ENCODE peak calls at places on chromosomes 12 and 14, in five cellular contexts. One of them, this sample, is unnamed.

GRCh38 chr14:75800792-75801191 is 139.7 kb downstream of the TTLL5 start:
- DNase-seq in AG08396: no peak
- DNase-seq in left ventricle myocardium superior: no peak
- DNase-seq in activated T-cell treated with anti-CD3 and anti-CD28 coated beads, Interleukin-2, amount 50 U/mL, for 72 hours: no peak
- DNase-seq in T1000: no peak
- DNase-seq in this sample: no peak

GRCh38 chr12:79661629-79662028 is 29.1 kb downstream of the PAWR start:
- DNase-seq in AG08396: no peak
- DNase-seq in left ventricle myocardium superior: no peak
- DNase-seq in activated T-cell treated with anti-CD3 and anti-CD28 coated beads, Interleukin-2, amount 50 U/mL, for 72 hours: no peak
- DNase-seq in T1000: no peak
- DNase-seq in this sample: no peak

GRCh38 chr14:65193891-65194290 is 91.6 kb upstream of the MAX start:
- DNase-seq in AG08396: no peak
- DNase-seq in left ventricle myocardium superior: no peak
- DNase-seq in activated T-cell treated with anti-CD3 and anti-CD28 coated beads, Interleukin-2, amount 50 U/mL, for 72 hours: no peak
- DNase-seq in T1000: no peak
- DNase-seq in this sample: no peak

GRCh38 chr12:88309546-88309945 is 167.4 kb downstream of the TMTC3 start:
- DNase-seq in AG08396: no peak
- DNase-seq in left ventricle myocardium superior: no peak
- DNase-seq in activated T-cell treated with anti-CD3 and anti-CD28 coated beads, Interleukin-2, amount 50 U/mL, for 72 hours: no peak
- DNase-seq in T1000: no peak
- DNase-seq in this sample: no peak

GRCh38 chr12:106113446-106114083 is 25.2 kb downstream of the NUAK1 start:
- DNase-seq in AG08396: no peak
- DNase-seq in left ventricle myocardium superior: no peak
- DNase-seq in activated T-cell treated with anti-CD3 and anti-CD28 coated beads, Interleukin-2, amount 50 U/mL, for 72 hours: no peak
- DNase-seq in T1000: no peak
- DNase-seq in this sample: no peak

GRCh38 chr14:73428354-73428824 is 30.0 kb downstream of the NUMB start:
- DNase-seq in AG08396: no peak
- DNase-seq in left ventricle myocardium superior: no peak
- DNase-seq in activated T-cell treated with anti-CD3 and anti-CD28 coated beads, Interleukin-2, amount 50 U/mL, for 72 hours: no peak
- DNase-seq in T1000: no peak
- DNase-seq in this sample: no peak

GRCh38 chr12:50151047-50151687 is 16.0 kb downstream of the CERS5 start:
- DNase-seq in AG08396: no peak
- DNase-seq in left ventricle myocardium superior: no peak
- DNase-seq in activated T-cell treated with anti-CD3 and anti-CD28 coated beads, Interleukin-2, amount 50 U/mL, for 72 hours: no peak
- DNase-seq in T1000: no peak
- DNase-seq in this sample: no peak

GRCh38 chr12:90682398-90682797 is 272.6 kb downstream of the CCER1 start:
- DNase-seq in AG08396: peak; percentile 17
- DNase-seq in left ventricle myocardium superior: no peak
- DNase-seq in activated T-cell treated with anti-CD3 and anti-CD28 coated beads, Interleukin-2, amount 50 U/mL, for 72 hours: no peak
- DNase-seq in T1000: peak; percentile 86
- DNase-seq in this sample: no peak

GRCh38 chr12:113587720-113588119 is 116.0 kb upstream of the LHX5 start:
- DNase-seq in AG08396: no peak
- DNase-seq in left ventricle myocardium superior: no peak
- DNase-seq in activated T-cell treated with anti-CD3 and anti-CD28 coated beads, Interleukin-2, amount 50 U/mL, for 72 hours: no peak
- DNase-seq in T1000: no peak
- DNase-seq in this sample: no peak

GRCh38 chr14:50839048-50839447 is 8.1 kb upstream of the NIN start:
- DNase-seq in AG08396: no peak
- DNase-seq in left ventricle myocardium superior: no peak
- DNase-seq in activated T-cell treated with anti-CD3 and anti-CD28 coated beads, Interleukin-2, amount 50 U/mL, for 72 hours: peak; percentile 33
- DNase-seq in T1000: no peak
- DNase-seq in this sample: no peak

GRCh38 chr14:21317433-21317832 is 37.5 kb downstream of the RPGRIP1 start:
- DNase-seq in AG08396: no peak
- DNase-seq in left ventricle myocardium superior: no peak
- DNase-seq in activated T-cell treated with anti-CD3 and anti-CD28 coated beads, Interleukin-2, amount 50 U/mL, for 72 hours: no peak
- DNase-seq in T1000: no peak
- DNase-seq in this sample: no peak

GRCh38 chr12:54684636-54685630 is 36.8 kb upstream of the DCD start:
- DNase-seq in AG08396: no peak
- DNase-seq in left ventricle myocardium superior: no peak
- DNase-seq in activated T-cell treated with anti-CD3 and anti-CD28 coated beads, Interleukin-2, amount 50 U/mL, for 72 hours: no peak
- DNase-seq in T1000: no peak
- DNase-seq in this sample: no peak

GRCh38 chr12:97276198-97276580 is 186.4 kb upstream of the RMST start:
- DNase-seq in AG08396: no peak
- DNase-seq in left ventricle myocardium superior: no peak
- DNase-seq in activated T-cell treated with anti-CD3 and anti-CD28 coated beads, Interleukin-2, amount 50 U/mL, for 72 hours: no peak
- DNase-seq in T1000: no peak
- DNase-seq in this sample: no peak

GRCh38 chr12:117042171-117042809 is 56.9 kb downstream of the TESC start:
- DNase-seq in AG08396: peak; percentile 67
- DNase-seq in left ventricle myocardium superior: peak; percentile 68
- DNase-seq in activated T-cell treated with anti-CD3 and anti-CD28 coated beads, Interleukin-2, amount 50 U/mL, for 72 hours: no peak
- DNase-seq in T1000: no peak
- DNase-seq in this sample: no peak

GRCh38 chr12:69284131-69284530 is 44.8 kb downstream of the CPSF6 start:
- DNase-seq in AG08396: peak; percentile 70
- DNase-seq in left ventricle myocardium superior: peak; percentile 87
- DNase-seq in activated T-cell treated with anti-CD3 and anti-CD28 coated beads, Interleukin-2, amount 50 U/mL, for 72 hours: peak; percentile 44
- DNase-seq in T1000: peak; percentile 85
- DNase-seq in this sample: no peak

GRCh38 chr12:25813843-25814242 is 144.6 kb upstream of the RASSF8 start:
- DNase-seq in AG08396: no peak
- DNase-seq in left ventricle myocardium superior: no peak
- DNase-seq in activated T-cell treated with anti-CD3 and anti-CD28 coated beads, Interleukin-2, amount 50 U/mL, for 72 hours: no peak
- DNase-seq in T1000: no peak
- DNase-seq in this sample: no peak

GRCh38 chr12:113242018-113242418 is 20.8 kb downstream of the TPCN1 start:
- DNase-seq in AG08396: no peak
- DNase-seq in left ventricle myocardium superior: no peak
- DNase-seq in activated T-cell treated with anti-CD3 and anti-CD28 coated beads, Interleukin-2, amount 50 U/mL, for 72 hours: no peak
- DNase-seq in T1000: peak; percentile 59
- DNase-seq in this sample: no peak

GRCh38 chr12:54251667-54252284 is 28.1 kb downstream of the CBX5 start:
- DNase-seq in AG08396: peak; percentile 53
- DNase-seq in left ventricle myocardium superior: no peak
- DNase-seq in activated T-cell treated with anti-CD3 and anti-CD28 coated beads, Interleukin-2, amount 50 U/mL, for 72 hours: no peak
- DNase-seq in T1000: no peak
- DNase-seq in this sample: no peak

GRCh38 chr12:116745554-116745953 is 7.4 kb downstream of the RNFT2 start:
- DNase-seq in AG08396: no peak
- DNase-seq in left ventricle myocardium superior: no peak
- DNase-seq in activated T-cell treated with anti-CD3 and anti-CD28 coated beads, Interleukin-2, amount 50 U/mL, for 72 hours: no peak
- DNase-seq in T1000: no peak
- DNase-seq in this sample: no peak

GRCh38 chr14:22472935-22473854 is 115.8 kb downstream of the DAD1 start:
- DNase-seq in AG08396: peak; percentile 24
- DNase-seq in left ventricle myocardium superior: no peak
- DNase-seq in activated T-cell treated with anti-CD3 and anti-CD28 coated beads, Interleukin-2, amount 50 U/mL, for 72 hours: no peak
- DNase-seq in T1000: no peak
- DNase-seq in this sample: peak; percentile 65

GRCh38 chr12:88417531-88417930 is 162.7 kb downstream of the KITLG start:
- DNase-seq in AG08396: no peak
- DNase-seq in left ventricle myocardium superior: no peak
- DNase-seq in activated T-cell treated with anti-CD3 and anti-CD28 coated beads, Interleukin-2, amount 50 U/mL, for 72 hours: no peak
- DNase-seq in T1000: no peak
- DNase-seq in this sample: no peak

GRCh38 chr14:94365624-94366023 is 22.8 kb downstream of the SERPINA1 start:
- DNase-seq in AG08396: no peak
- DNase-seq in left ventricle myocardium superior: no peak
- DNase-seq in activated T-cell treated with anti-CD3 and anti-CD28 coated beads, Interleukin-2, amount 50 U/mL, for 72 hours: no peak
- DNase-seq in T1000: no peak
- DNase-seq in this sample: no peak

GRCh38 chr14:90368946-90369721 is 27.7 kb upstream of the CALM1 start:
- DNase-seq in AG08396: no peak
- DNase-seq in left ventricle myocardium superior: no peak
- DNase-seq in activated T-cell treated with anti-CD3 and anti-CD28 coated beads, Interleukin-2, amount 50 U/mL, for 72 hours: no peak
- DNase-seq in T1000: no peak
- DNase-seq in this sample: no peak

GRCh38 chr12:67433393-67434175 is 164.4 kb downstream of the CAND1 start:
- DNase-seq in AG08396: no peak
- DNase-seq in left ventricle myocardium superior: no peak
- DNase-seq in activated T-cell treated with anti-CD3 and anti-CD28 coated beads, Interleukin-2, amount 50 U/mL, for 72 hours: no peak
- DNase-seq in T1000: no peak
- DNase-seq in this sample: no peak

GRCh38 chr12:11545438-11546330 is 103.8 kb upstream of the ETV6 start:
- DNase-seq in AG08396: no peak
- DNase-seq in left ventricle myocardium superior: no peak
- DNase-seq in activated T-cell treated with anti-CD3 and anti-CD28 coated beads, Interleukin-2, amount 50 U/mL, for 72 hours: peak; percentile 43
- DNase-seq in T1000: no peak
- DNase-seq in this sample: no peak

GRCh38 chr14:55028066-55028465 is 1.0 kb downstream of the SOCS4 start:
- DNase-seq in AG08396: no peak
- DNase-seq in left ventricle myocardium superior: no peak
- DNase-seq in activated T-cell treated with anti-CD3 and anti-CD28 coated beads, Interleukin-2, amount 50 U/mL, for 72 hours: no peak
- DNase-seq in T1000: no peak
- DNase-seq in this sample: no peak

GRCh38 chr12:94265966-94266365 is 117.6 kb downstream of the PLXNC1 start:
- DNase-seq in AG08396: no peak
- DNase-seq in left ventricle myocardium superior: no peak
- DNase-seq in activated T-cell treated with anti-CD3 and anti-CD28 coated beads, Interleukin-2, amount 50 U/mL, for 72 hours: no peak
- DNase-seq in T1000: no peak
- DNase-seq in this sample: no peak

GRCh38 chr14:68316078-68316868 is 476.6 kb downstream of the ZFP36L1 start:
- DNase-seq in AG08396: no peak
- DNase-seq in left ventricle myocardium superior: no peak
- DNase-seq in activated T-cell treated with anti-CD3 and anti-CD28 coated beads, Interleukin-2, amount 50 U/mL, for 72 hours: no peak
- DNase-seq in T1000: no peak
- DNase-seq in this sample: no peak

GRCh38 chr12:52130695-52131094 is 51.2 kb downstream of the SMIM41 start:
- DNase-seq in AG08396: no peak
- DNase-seq in left ventricle myocardium superior: no peak
- DNase-seq in activated T-cell treated with anti-CD3 and anti-CD28 coated beads, Interleukin-2, amount 50 U/mL, for 72 hours: no peak
- DNase-seq in T1000: no peak
- DNase-seq in this sample: no peak

GRCh38 chr12:85872497-85873091 is 1.5 kb upstream of the NTS start:
- DNase-seq in AG08396: peak; percentile 6
- DNase-seq in left ventricle myocardium superior: no peak
- DNase-seq in activated T-cell treated with anti-CD3 and anti-CD28 coated beads, Interleukin-2, amount 50 U/mL, for 72 hours: no peak
- DNase-seq in T1000: no peak
- DNase-seq in this sample: peak; percentile 72

GRCh38 chr12:12791756-12792346 is 6.4 kb downstream of the APOLD1 start:
- DNase-seq in AG08396: no peak
- DNase-seq in left ventricle myocardium superior: no peak
- DNase-seq in activated T-cell treated with anti-CD3 and anti-CD28 coated beads, Interleukin-2, amount 50 U/mL, for 72 hours: no peak
- DNase-seq in T1000: no peak
- DNase-seq in this sample: no peak

GRCh38 chr12:71945121-71945520 is 6.5 kb downstream of the TPH2 start:
- DNase-seq in AG08396: no peak
- DNase-seq in left ventricle myocardium superior: no peak
- DNase-seq in activated T-cell treated with anti-CD3 and anti-CD28 coated beads, Interleukin-2, amount 50 U/mL, for 72 hours: no peak
- DNase-seq in T1000: no peak
- DNase-seq in this sample: no peak

GRCh38 chr12:103745962-103746361 is 95.1 kb downstream of the NT5DC3 start:
- DNase-seq in AG08396: no peak
- DNase-seq in left ventricle myocardium superior: no peak
- DNase-seq in activated T-cell treated with anti-CD3 and anti-CD28 coated beads, Interleukin-2, amount 50 U/mL, for 72 hours: no peak
- DNase-seq in T1000: no peak
- DNase-seq in this sample: no peak

GRCh38 chr14:73249108-73249507 is 11.8 kb downstream of the PAPLN start:
- DNase-seq in AG08396: no peak
- DNase-seq in left ventricle myocardium superior: no peak
- DNase-seq in activated T-cell treated with anti-CD3 and anti-CD28 coated beads, Interleukin-2, amount 50 U/mL, for 72 hours: no peak
- DNase-seq in T1000: no peak
- DNase-seq in this sample: no peak

GRCh38 chr14:104801284-104802119 is 601 bp downstream of the ZBTB42 start:
- DNase-seq in AG08396: no peak
- DNase-seq in left ventricle myocardium superior: peak; percentile 64
- DNase-seq in activated T-cell treated with anti-CD3 and anti-CD28 coated beads, Interleukin-2, amount 50 U/mL, for 72 hours: no peak
- DNase-seq in T1000: no peak
- DNase-seq in this sample: no peak

GRCh38 chr14:75084513-75084912 is 15.1 kb downstream of the ZC2HC1C start:
- DNase-seq in AG08396: no peak
- DNase-seq in left ventricle myocardium superior: no peak
- DNase-seq in activated T-cell treated with anti-CD3 and anti-CD28 coated beads, Interleukin-2, amount 50 U/mL, for 72 hours: no peak
- DNase-seq in T1000: no peak
- DNase-seq in this sample: no peak

GRCh38 chr12:45615268-45615667 is 114.2 kb upstream of the ARID2 start:
- DNase-seq in AG08396: peak; percentile 53
- DNase-seq in left ventricle myocardium superior: no peak
- DNase-seq in activated T-cell treated with anti-CD3 and anti-CD28 coated beads, Interleukin-2, amount 50 U/mL, for 72 hours: no peak
- DNase-seq in T1000: no peak
- DNase-seq in this sample: no peak

This sample was measured in SK-N-MC.